ENCODE peak calls at places on chromosomes 12 and 14, in four cellular contexts. V is right cardiac atrium, U is choroid plexus epithelial cell, A is HepG2. S is an unnamed sample.

GRCh38 chr12:127205781-127206535 is 1061.0 kb upstream of the TMEM132C start:
- DNase-seq in V (no peak), U (no peak), A (no peak), S (peak)

GRCh38 chr12:4225571-4225970 is 48.0 kb upstream of the CCND2 start:
- DNase-seq in V (no peak), U (no peak), A (no peak), S (no peak)

GRCh38 chr12:8860165-8860961 is 37.9 kb downstream of the A2ML1 start:
- DNase-seq in V (no peak), U (peak), A (peak), S (peak)

GRCh38 chr12:49263400-49263763 is 1.5 kb upstream of the TUBA1C start:
- DNase-seq in V (no peak), U (no peak), A (no peak), S (no peak)

GRCh38 chr12:51907083-51907863 is at the start of gene ACVRL1:
- DNase-seq in V (peak), U (no peak), A (no peak), S (no peak)

GRCh38 chr12:48968467-48968866 is 3.1 kb downstream of the WNT10B start:
- DNase-seq in V (no peak), U (no peak), A (no peak), S (no peak)

GRCh38 chr12:65854629-65855028 is 30.3 kb downstream of the HMGA2 start:
- DNase-seq in V (no peak), U (peak), A (peak), S (no peak)

GRCh38 chr14:80587096-80587724 is 354.3 kb downstream of the CEP128 start:
- DNase-seq in V (no peak), U (peak), A (peak), S (peak)

GRCh38 chr12:54680374-54680773 is 32.2 kb upstream of the DCD start:
- DNase-seq in V (no peak), U (peak), A (peak), S (no peak)

GRCh38 chr14:89813485-89814080 is 140.9 kb downstream of the EFCAB11 start:
- DNase-seq in V (no peak), U (peak), A (no peak), S (peak)

GRCh38 chr14:55712505-55712904 is 132.5 kb downstream of the KTN1 start:
- DNase-seq in V (peak), U (no peak), A (no peak), S (no peak)

GRCh38 chr14:55718551-55718950 is 138.5 kb downstream of the KTN1 start:
- DNase-seq in V (no peak), U (no peak), A (no peak), S (no peak)

GRCh38 chr14:55713496-55713895 is 133.5 kb downstream of the KTN1 start:
- DNase-seq in V (no peak), U (no peak), A (no peak), S (no peak)

GRCh38 chr14:55717621-55718020 is 137.6 kb downstream of the KTN1 start:
- DNase-seq in V (no peak), U (no peak), A (no peak), S (no peak)

DNA sequence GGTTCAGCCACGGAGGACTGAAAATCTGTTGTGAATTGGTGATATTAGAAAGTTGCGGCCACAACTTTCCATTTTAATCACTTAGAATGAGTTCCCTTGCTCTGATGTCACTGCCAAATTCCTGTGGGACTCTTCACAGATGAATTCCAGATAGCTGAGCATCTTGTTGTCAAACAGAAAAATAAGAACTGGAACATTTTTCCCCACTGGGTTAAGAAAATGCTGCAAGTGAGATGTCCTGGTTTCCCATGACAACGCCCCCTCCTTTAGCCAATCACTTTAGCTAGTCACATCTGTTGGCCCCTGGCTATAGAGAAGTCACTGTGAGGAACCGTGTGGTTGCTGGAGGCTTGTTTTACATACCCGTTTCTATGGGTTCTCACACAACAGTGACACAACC is 135.9 kb downstream of the KTN1 start:
- DNase-seq in V (no peak), U (peak), A (no peak), S (peak)
- H3K4me3 ChIP-seq in V (no peak), U (no peak), A (no peak), S (no peak)

DNA sequence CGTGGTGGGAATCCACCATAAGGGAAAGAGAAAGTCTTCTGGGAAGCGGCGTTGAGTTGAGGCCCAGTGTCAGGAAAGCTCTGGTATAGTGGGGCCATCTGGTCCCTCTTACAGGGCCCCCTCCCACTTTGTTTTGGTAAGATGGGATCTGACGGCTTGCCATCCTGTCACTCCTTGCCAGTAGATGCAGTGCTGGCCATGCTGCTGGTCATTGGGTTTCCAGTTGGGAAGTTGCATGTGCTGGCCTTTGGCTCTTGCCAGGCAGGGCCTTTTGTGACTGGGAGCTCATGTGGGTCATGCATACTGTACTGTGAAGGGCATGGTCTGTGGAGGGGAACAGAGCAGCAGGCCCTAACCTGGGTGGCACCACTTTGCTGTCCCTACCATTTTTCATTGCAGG is 3.8 kb downstream of the TRAF3 start:
- DNase-seq in V (no peak), U (no peak), A (no peak), S (no peak)
- H3K4me3 ChIP-seq in V (no peak), U (no peak), A (no peak), S (no peak)

GRCh38 chr14:91242635-91243034 is 1.9 kb downstream of the GPR68 start:
- DNase-seq in V (no peak), U (no peak), A (no peak), S (no peak)

GRCh38 chr14:91243098-91243483 is 1.4 kb downstream of the GPR68 start:
- DNase-seq in V (no peak), U (no peak), A (no peak), S (no peak)

GRCh38 chr14:91245029-91245428 is 525 bp upstream of the GPR68 start:
- DNase-seq in V (no peak), U (no peak), A (no peak), S (no peak)

GRCh38 chr14:91244501-91244901 is at the start of gene GPR68:
- DNase-seq in V (peak), U (peak), A (no peak), S (peak)

DNA sequence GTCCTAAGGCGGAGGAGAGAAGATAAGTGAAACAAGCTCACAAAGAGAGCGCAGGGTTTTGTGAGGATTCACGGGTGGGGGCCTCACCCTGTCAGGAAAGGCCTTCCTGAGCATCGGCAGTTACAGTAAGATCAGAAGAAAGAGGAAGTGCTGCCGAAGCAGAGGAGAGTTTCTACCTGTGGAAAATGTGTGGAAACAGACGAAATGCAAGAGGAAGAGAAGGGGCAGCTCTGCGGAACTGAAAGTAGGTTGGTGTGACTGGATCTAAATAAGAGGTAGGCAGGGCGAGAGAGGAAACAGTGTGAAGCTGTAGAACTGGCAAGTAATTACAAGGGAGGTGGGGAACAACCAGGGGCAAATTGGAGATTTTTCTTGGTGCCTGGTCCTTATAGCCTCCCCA is 2.7 kb downstream of the GPR68 start:
- DNase-seq in V (no peak), U (no peak), A (no peak), S (no peak)
- H3K4me3 ChIP-seq in V (no peak), U (no peak), A (no peak), S (no peak)

GRCh38 chr12:6936642-6937480 is 6.8 kb upstream of the RNU7-1 start:
- DNase-seq in V (peak), U (no peak), A (no peak), S (no peak)

GRCh38 chr12:6936378-6936638 is 7.3 kb upstream of the RNU7-1 start:
- DNase-seq in V (peak), U (no peak), A (no peak), S (no peak)

GRCh38 chr12:6937481-6938352 is 5.9 kb upstream of the RNU7-1 start:
- DNase-seq in V (peak), U (peak), A (peak), S (peak)

GRCh38 chr12:6939187-6939540 is 4.5 kb upstream of the RNU7-1 start:
- DNase-seq in V (no peak), U (no peak), A (no peak), S (no peak)

GRCh38 chr12:6938353-6939186 is 5.0 kb upstream of the RNU7-1 start:
- DNase-seq in V (peak), U (no peak), A (no peak), S (no peak)
- H3K4me3 ChIP-seq in V (no peak), U (peak), A (peak), S (no peak)

GRCh38 chr12:79933580-79934264 is 1.2 kb downstream of the PPP1R12A start:
- DNase-seq in V (no peak), U (peak), A (no peak), S (no peak)

GRCh38 chr12:79935021-79935623 is at the start of gene PPP1R12A:
- DNase-seq in V (peak), U (peak), A (peak), S (peak)

GRCh38 chr12:79934309-79935020 is 432 bp downstream of the PPP1R12A start:
- DNase-seq in V (no peak), U (peak), A (peak), S (peak)

GRCh38 chr12:79933043-79933442 is 1.9 kb downstream of the PPP1R12A start:
- DNase-seq in V (no peak), U (no peak), A (no peak), S (no peak)

GRCh38 chr12:79932393-79932792 is 2.5 kb downstream of the PPP1R12A start:
- DNase-seq in V (no peak), U (no peak), A (no peak), S (no peak)
- H3K4me3 ChIP-seq in V (peak), U (peak), A (peak), S (peak)

S was measured in hepatocyte.